ENCODE peak calls at places on chromosome 5, in seven cellular contexts. One of them, this sample, is unnamed.
A peak's percentile ranks its signal among the peaks of the same experiment; 100 is the strongest.

GRCh38 chr5:137751869-137752491 is 2.2 kb downstream of the HNRNPA0 start:
- DNase-seq in CD4-positive, CD25-positive, alpha-beta regulatory T cell: peak; percentile 50
- DNase-seq in CD4-positive, alpha-beta T cell: no peak
- DNase-seq in kidney tubule cell: peak; percentile 66
- DNase-seq in NCI-H774: peak; percentile 31
- DNase-seq in nephron progenitor cell: no peak
- DNase-seq in GM12891: no peak
- DNase-seq in this sample: no peak

GRCh38 chr5:15992918-15993317 is 186.7 kb downstream of the MARCHF11 start:
- DNase-seq in CD4-positive, CD25-positive, alpha-beta regulatory T cell: no peak
- DNase-seq in CD4-positive, alpha-beta T cell: no peak
- DNase-seq in kidney tubule cell: peak; percentile 96
- DNase-seq in NCI-H774: no peak
- DNase-seq in nephron progenitor cell: no peak
- DNase-seq in GM12891: no peak
- DNase-seq in this sample: no peak

GRCh38 chr5:168302785-168303184 is 11.3 kb downstream of the WWC1 start:
- DNase-seq in CD4-positive, CD25-positive, alpha-beta regulatory T cell: no peak
- DNase-seq in CD4-positive, alpha-beta T cell: no peak
- DNase-seq in kidney tubule cell: peak; percentile 86
- DNase-seq in NCI-H774: no peak
- DNase-seq in nephron progenitor cell: no peak
- DNase-seq in GM12891: no peak
- DNase-seq in this sample: no peak

GRCh38 chr5:177479774-177480173 is 6.3 kb upstream of the DBN1 start:
- DNase-seq in CD4-positive, CD25-positive, alpha-beta regulatory T cell: no peak
- DNase-seq in CD4-positive, alpha-beta T cell: no peak
- DNase-seq in kidney tubule cell: peak; percentile 60
- DNase-seq in NCI-H774: no peak
- DNase-seq in nephron progenitor cell: no peak
- DNase-seq in GM12891: no peak
- DNase-seq in this sample: no peak

GRCh38 chr5:82389347-82389746 is 111.2 kb upstream of the RPS23 start:
- DNase-seq in CD4-positive, CD25-positive, alpha-beta regulatory T cell: no peak
- DNase-seq in CD4-positive, alpha-beta T cell: no peak
- DNase-seq in kidney tubule cell: no peak
- DNase-seq in NCI-H774: no peak
- DNase-seq in nephron progenitor cell: no peak
- DNase-seq in GM12891: no peak
- DNase-seq in this sample: no peak

GRCh38 chr5:150078802-150079654 is 7.3 kb downstream of the CSF1R start:
- DNase-seq in CD4-positive, CD25-positive, alpha-beta regulatory T cell: no peak
- DNase-seq in CD4-positive, alpha-beta T cell: no peak
- DNase-seq in kidney tubule cell: no peak
- DNase-seq in NCI-H774: no peak
- DNase-seq in nephron progenitor cell: no peak
- DNase-seq in GM12891: no peak
- DNase-seq in this sample: no peak

GRCh38 chr5:178796165-178796945 is 63.4 kb upstream of the ZNF354B start:
- DNase-seq in CD4-positive, CD25-positive, alpha-beta regulatory T cell: no peak
- DNase-seq in CD4-positive, alpha-beta T cell: no peak
- DNase-seq in kidney tubule cell: no peak
- DNase-seq in NCI-H774: no peak
- DNase-seq in nephron progenitor cell: no peak
- DNase-seq in GM12891: no peak
- DNase-seq in this sample: no peak

GRCh38 chr5:168168978-168169696 is 122.3 kb upstream of the WWC1 start:
- DNase-seq in CD4-positive, CD25-positive, alpha-beta regulatory T cell: no peak
- DNase-seq in CD4-positive, alpha-beta T cell: no peak
- DNase-seq in kidney tubule cell: peak; percentile 43
- DNase-seq in NCI-H774: no peak
- DNase-seq in nephron progenitor cell: no peak
- DNase-seq in GM12891: no peak
- DNase-seq in this sample: no peak

GRCh38 chr5:43193171-43193951 is 1.3 kb downstream of the NIM1K start:
- DNase-seq in CD4-positive, CD25-positive, alpha-beta regulatory T cell: peak; percentile 62
- DNase-seq in CD4-positive, alpha-beta T cell: no peak
- DNase-seq in kidney tubule cell: peak; percentile 86
- DNase-seq in NCI-H774: peak; percentile 48
- DNase-seq in nephron progenitor cell: no peak
- DNase-seq in GM12891: peak; percentile 50
- DNase-seq in this sample: no peak

GRCh38 chr5:115260248-115260647 is 2.4 kb downstream of the PGGT1B start:
- DNase-seq in CD4-positive, CD25-positive, alpha-beta regulatory T cell: no peak
- DNase-seq in CD4-positive, alpha-beta T cell: no peak
- DNase-seq in kidney tubule cell: no peak
- DNase-seq in NCI-H774: no peak
- DNase-seq in nephron progenitor cell: no peak
- DNase-seq in GM12891: no peak
- DNase-seq in this sample: no peak

GRCh38 chr5:54524704-54525103 is 7.1 kb downstream of the SNX18 start:
- DNase-seq in CD4-positive, CD25-positive, alpha-beta regulatory T cell: no peak
- DNase-seq in CD4-positive, alpha-beta T cell: no peak
- DNase-seq in kidney tubule cell: no peak
- DNase-seq in NCI-H774: no peak
- DNase-seq in nephron progenitor cell: no peak
- DNase-seq in GM12891: no peak
- DNase-seq in this sample: no peak

GRCh38 chr5:855771-856530 is 5.2 kb upstream of the ZDHHC11 start:
- DNase-seq in CD4-positive, CD25-positive, alpha-beta regulatory T cell: no peak
- DNase-seq in CD4-positive, alpha-beta T cell: no peak
- DNase-seq in kidney tubule cell: no peak
- DNase-seq in NCI-H774: no peak
- DNase-seq in nephron progenitor cell: no peak
- DNase-seq in GM12891: no peak
- DNase-seq in this sample: no peak

GRCh38 chr5:174195517-174195916 is 150.0 kb downstream of the NSG2 start:
- DNase-seq in CD4-positive, CD25-positive, alpha-beta regulatory T cell: no peak
- DNase-seq in CD4-positive, alpha-beta T cell: no peak
- DNase-seq in kidney tubule cell: no peak
- DNase-seq in NCI-H774: no peak
- DNase-seq in nephron progenitor cell: peak; percentile 45
- DNase-seq in GM12891: no peak
- DNase-seq in this sample: no peak

GRCh38 chr5:32331217-32331926 is 18.6 kb upstream of the MTMR12 start:
- DNase-seq in CD4-positive, CD25-positive, alpha-beta regulatory T cell: no peak
- DNase-seq in CD4-positive, alpha-beta T cell: no peak
- DNase-seq in kidney tubule cell: no peak
- DNase-seq in NCI-H774: no peak
- DNase-seq in nephron progenitor cell: peak; percentile 20
- DNase-seq in GM12891: no peak
- DNase-seq in this sample: no peak

GRCh38 chr5:68739752-68740151 is 354.1 kb upstream of the SLC30A5 start:
- DNase-seq in CD4-positive, CD25-positive, alpha-beta regulatory T cell: no peak
- DNase-seq in CD4-positive, alpha-beta T cell: no peak
- DNase-seq in kidney tubule cell: no peak
- DNase-seq in NCI-H774: no peak
- DNase-seq in nephron progenitor cell: no peak
- DNase-seq in GM12891: no peak
- DNase-seq in this sample: no peak

GRCh38 chr5:150320048-150320555 is 17.4 kb upstream of the ARSI start:
- DNase-seq in CD4-positive, CD25-positive, alpha-beta regulatory T cell: no peak
- DNase-seq in CD4-positive, alpha-beta T cell: no peak
- DNase-seq in kidney tubule cell: peak; percentile 93
- DNase-seq in NCI-H774: no peak
- DNase-seq in nephron progenitor cell: no peak
- DNase-seq in GM12891: no peak
- DNase-seq in this sample: no peak